ENCODE peak calls at places on chromosome 17, in five cellular contexts. P is CD8-positive, alpha-beta memory T cell; L is trophoblast cell; B is psoas muscle; S is breast epithelium. F is an unnamed sample.
A peak's percentile ranks its signal among the peaks of the same experiment; 100 is the strongest.

GRCh38 chr17:66272699-66273390 is 29.6 kb upstream of the PRKCA start:
- DNase-seq in S (no peak), L (no peak), P (no peak), B (no peak), F (no peak)

GRCh38 chr17:2982854-2983636 is 80.4 kb downstream of the OR1D5 start:
- DNase-seq in B (peak; percentile 87), L (peak; percentile 44), S (peak; percentile 17), P (no peak), F (peak; percentile 84)

GRCh38 chr17:43713494-43714162 is 45.0 kb downstream of the SOST start:
- DNase-seq in S (no peak), B (peak; percentile 32), L (peak; percentile 47), P (no peak), F (no peak)

GRCh38 chr17:78717431-78717980 is 64.6 kb downstream of the CYTH1 start:
- DNase-seq in L (no peak), S (no peak), B (no peak), P (no peak), F (peak; percentile 75)

GRCh38 chr17:5500247-5500803 is 14.0 kb downstream of the MIS12 start:
- DNase-seq in L (no peak), P (no peak), S (no peak), B (no peak), F (peak; percentile 17)

GRCh38 chr17:75271955-75272847 is 1.2 kb upstream of the MIF4GD start:
- DNase-seq in P (no peak), S (no peak), L (no peak), B (peak; percentile 43), F (peak; percentile 77)

GRCh38 chr17:52383493-52384100 is 225.1 kb upstream of the CA10 start:
- DNase-seq in L (peak; percentile 70), B (no peak), S (peak; percentile 25), P (no peak), F (no peak)

GRCh38 chr17:62840871-62841270 is 32.8 kb upstream of the MARCHF10 start:
- DNase-seq in S (no peak), L (no peak), B (no peak), P (no peak), F (no peak)

GRCh38 chr17:74825952-74826713 is 33.6 kb downstream of the GRIN2C start:
- DNase-seq in L (no peak), S (no peak), P (no peak), B (no peak), F (no peak)

GRCh38 chr17:15928286-15928785 is 16.6 kb upstream of the ADORA2B start:
- DNase-seq in B (no peak), S (no peak), L (no peak), P (no peak), F (no peak)

GRCh38 chr17:45579529-45580495 is 89.3 kb upstream of the PLEKHM1 start:
- DNase-seq in B (no peak), S (no peak), L (no peak), P (no peak), F (no peak)

GRCh38 chr17:18314059-18314730 is 599 bp downstream of the TOP3A start:
- DNase-seq in S (no peak), P (no peak), B (no peak), L (peak; percentile 55), F (no peak)

GRCh38 chr17:79478841-79479240 is 132.0 kb downstream of the RBFOX3 start:
- DNase-seq in B (no peak), L (no peak), P (no peak), S (no peak), F (no peak)

GRCh38 chr17:6713130-6713917 is at the start of gene SLC13A5:
- DNase-seq in L (peak; percentile 6), B (peak; percentile 36), P (no peak), S (no peak), F (no peak)

GRCh38 chr17:9056566-9056965 is 35.3 kb downstream of the NTN1 start:
- DNase-seq in B (peak; percentile 18), P (no peak), L (no peak), S (no peak), F (no peak)

GRCh38 chr17:15213381-15214087 is 51.6 kb downstream of the PMP22 start:
- DNase-seq in B (no peak), P (no peak), S (no peak), L (peak; percentile 40), F (no peak)

GRCh38 chr17:19333736-19334290 is 28.7 kb downstream of the B9D1 start:
- DNase-seq in S (no peak), L (no peak), P (no peak), B (no peak), F (no peak)

GRCh38 chr17:9346296-9346926 is 229.2 kb downstream of the STX8 start:
- DNase-seq in P (no peak), S (no peak), B (no peak), L (no peak), F (no peak)

GRCh38 chr17:81111066-81111465 is 54.2 kb upstream of the PVALEF start:
- DNase-seq in P (no peak), L (no peak), S (no peak), B (no peak), F (no peak)

GRCh38 chr17:76667356-76667755 is 23.8 kb upstream of the ST6GALNAC1 start:
- DNase-seq in B (no peak), L (peak; percentile 59), P (no peak), S (no peak), F (no peak)

DNA sequence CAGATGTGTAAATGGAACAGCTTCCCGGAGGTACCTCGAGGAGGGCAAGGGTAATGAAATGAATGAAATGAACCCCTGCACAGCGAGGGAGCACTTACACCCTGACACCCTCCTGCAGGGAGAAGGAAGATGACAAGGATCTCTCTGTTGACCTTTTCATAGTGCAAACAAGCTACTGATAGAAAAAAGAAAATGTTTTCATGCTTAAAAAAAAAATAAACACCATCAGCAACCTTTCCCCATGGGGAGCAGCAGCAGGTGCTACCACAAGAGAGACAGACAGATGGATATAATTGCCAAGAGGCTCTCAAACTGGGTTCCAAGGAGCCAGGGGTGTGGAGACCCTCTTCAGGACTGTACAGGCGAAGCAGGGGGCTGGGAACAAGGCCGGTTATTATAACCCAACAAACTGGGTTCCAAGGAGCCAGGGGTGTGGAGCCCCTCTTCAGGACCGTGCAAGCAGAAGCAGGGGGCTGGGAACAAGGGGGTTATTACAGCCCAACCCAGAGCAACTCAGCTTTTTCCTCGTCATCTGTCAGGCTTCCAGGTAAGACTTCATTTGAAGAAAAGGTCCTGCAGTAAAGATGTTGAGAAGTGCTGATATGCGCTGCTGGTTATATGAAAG is 718 bp upstream of the RPH3AL start:
- DNase-seq in B (no peak), L (no peak), S (no peak), P (no peak), F (no peak)
- H3K27ac ChIP-seq in B (peak overlapping the region; percentile 72), L (no peak overlapping the region), S (peak overlapping the region; percentile 95), P (no peak overlapping the region), F (no peak overlapping the region)

GRCh38 chr17:35543856-35544255 is 6.4 kb upstream of the SLFN12L start:
- DNase-seq in S (no peak), P (no peak), L (no peak), B (no peak), F (no peak)
- H3K27ac ChIP-seq in S (no peak overlapping the region), P (no peak overlapping the region), L (no peak overlapping the region), B (no peak overlapping the region), F (no peak overlapping the region)

DNA sequence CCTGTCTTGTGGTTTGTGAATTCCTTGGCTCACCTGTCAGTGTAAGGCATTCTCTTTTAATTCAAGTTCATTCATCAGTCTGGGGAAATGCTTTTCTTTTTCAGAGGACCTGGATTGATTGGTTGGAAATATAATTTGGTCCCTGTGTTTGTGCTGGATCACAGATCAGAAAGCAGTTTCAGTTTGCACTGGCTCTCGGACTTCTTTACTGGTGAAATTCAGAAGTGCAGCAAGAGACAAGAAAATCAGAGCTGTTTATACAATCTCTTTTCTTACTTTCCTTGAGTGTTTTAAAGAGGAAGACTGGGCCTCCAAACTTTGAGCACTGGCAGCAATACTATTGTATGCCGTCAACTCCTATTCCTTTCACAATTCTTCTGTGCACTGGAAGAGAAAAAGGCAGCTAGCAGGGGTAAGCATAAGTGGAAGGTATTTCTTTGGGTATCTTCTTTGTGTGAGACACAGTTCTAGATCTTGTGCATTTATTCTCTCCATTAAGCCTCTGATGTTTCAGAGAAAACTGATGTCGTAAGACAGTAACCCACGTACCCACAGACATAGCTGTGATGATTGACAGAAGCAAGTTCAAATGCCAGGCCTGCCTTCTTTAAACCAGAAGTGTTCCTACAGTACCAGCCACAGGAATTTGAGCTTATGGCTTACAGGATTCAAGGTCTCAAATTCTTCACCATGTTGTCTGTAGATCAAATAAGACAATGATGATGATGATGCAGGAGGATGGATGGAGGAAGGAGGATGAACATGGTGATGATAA is 161.6 kb upstream of the KCNJ16 start:
- DNase-seq in S (no peak), B (no peak), L (no peak), P (no peak), F (no peak)
- H3K27ac ChIP-seq in S (peak overlapping the region; percentile 32), B (no peak overlapping the region), L (no peak overlapping the region), P (no peak overlapping the region), F (no peak overlapping the region)

GRCh38 chr17:70166571-70166970 is 2.8 kb upstream of the KCNJ2 start:
- DNase-seq in L (no peak), B (no peak), S (no peak), P (no peak), F (no peak)
- H3K27ac ChIP-seq in L (no peak overlapping the region), B (no peak overlapping the region), S (no peak overlapping the region), P (no peak overlapping the region), F (peak overlapping the region; percentile 69)